ENCODE peak calls at places on chromosomes 3 and 15, in seven cellular contexts. Y is psoas muscle; Q is stimulated activated effector memory CD8-positive, alpha-beta T cell treated with anti-CD3 and anti-CD28 coated beads, Interleukin-12 subunit alpha, Interleukin-12 subunit beta, amount 100 ng/mL, for 72 hours; H is fibroblast of lung; O is T-helper 17 cell; Z is NCI-H2029; P is NCI-H1092. S is an unnamed sample.

GRCh38 chr3:151384741-151385174 is at the start of gene P2RY12:
- DNase-seq in Z (no peak), Y (no peak), P (no peak), O (no peak), Q (no peak), H (no peak), S (peak)

GRCh38 chr3:39114456-39114855 is 7.0 kb downstream of the TTC21A start:
- DNase-seq in Q (no peak), H (no peak), O (no peak), Z (no peak), Y (no peak), P (no peak), S (no peak)

GRCh38 chr3:57956119-57956832 is 51.9 kb upstream of the FLNB start:
- DNase-seq in H (peak), Z (no peak), O (no peak), P (no peak), Q (no peak), Y (no peak), S (no peak)

GRCh38 chr3:30081904-30082303 is 524.5 kb upstream of the TGFBR2 start:
- DNase-seq in Q (no peak), H (no peak), P (no peak), Z (no peak), Y (no peak), O (no peak), S (no peak)

GRCh38 chr15:70508561-70509281 is 254.6 kb downstream of the UACA start:
- DNase-seq in Y (no peak), P (no peak), O (no peak), Z (no peak), H (peak), Q (no peak), S (no peak)

GRCh38 chr15:80183886-80184285 is 31.1 kb downstream of the FAH start:
- DNase-seq in H (no peak), Q (no peak), Y (no peak), Z (no peak), P (no peak), O (no peak), S (no peak)

GRCh38 chr3:195447205-195447604 is 4.4 kb upstream of the ACAP2 start:
- DNase-seq in Z (no peak), Q (no peak), Y (no peak), P (no peak), H (no peak), O (no peak), S (no peak)

GRCh38 chr3:6504834-6505233 is 356.1 kb upstream of the GRM7 start:
- DNase-seq in P (no peak), Y (no peak), Q (no peak), H (no peak), O (no peak), Z (no peak), S (no peak)

GRCh38 chr3:15102833-15103232 is 3.9 kb upstream of the RBSN start:
- DNase-seq in O (no peak), Z (peak), H (peak), P (no peak), Y (no peak), Q (no peak), S (no peak)

GRCh38 chr3:33831053-33831452 is 32.6 kb downstream of the PDCD6IP start:
- DNase-seq in O (no peak), Q (no peak), P (no peak), H (no peak), Y (no peak), Z (no peak), S (no peak)

GRCh38 chr15:75204340-75205063 is 2.8 kb downstream of the C15orf39 start:
- DNase-seq in P (peak), Z (peak), H (peak), Y (peak), O (peak), Q (peak), S (peak)

GRCh38 chr15:37765809-37766208 is 168.6 kb upstream of the TMCO5A start:
- DNase-seq in P (peak), Z (no peak), Q (no peak), O (no peak), H (peak), Y (no peak), S (no peak)

GRCh38 chr3:192772495-192772894 is 45.2 kb upstream of the FGF12 start:
- DNase-seq in Y (no peak), Q (no peak), P (peak), H (peak), Z (peak), O (no peak), S (no peak)

GRCh38 chr3:124812291-124813265 is 74.6 kb downstream of the ITGB5 start:
- DNase-seq in Y (peak), P (no peak), Q (no peak), O (no peak), Z (no peak), H (peak), S (no peak)

GRCh38 chr3:58474967-58475578 is 16.8 kb upstream of the KCTD6 start:
- DNase-seq in H (no peak), Z (no peak), Y (no peak), P (no peak), O (no peak), Q (no peak), S (peak)

GRCh38 chr3:48301814-48302194 is 31.7 kb downstream of the SPINK8 start:
- DNase-seq in H (peak), O (no peak), Y (peak), Q (no peak), Z (no peak), P (peak), S (no peak)

GRCh38 chr15:41557673-41558399 is 1.2 kb upstream of the TYRO3 start:
- DNase-seq in P (no peak), Y (peak), Q (peak), Z (peak), O (peak), H (peak), S (peak)

GRCh38 chr15:69224383-69224782 is 63.9 kb downstream of the GLCE start:
- DNase-seq in O (no peak), Y (no peak), Q (no peak), Z (no peak), P (no peak), H (no peak), S (no peak)

GRCh38 chr3:59127071-59127470 is 77.2 kb upstream of the CFAP20DC start:
- DNase-seq in O (no peak), Y (no peak), P (no peak), H (peak), Q (no peak), Z (no peak), S (no peak)

GRCh38 chr15:73608475-73608874 is 24.7 kb downstream of the NPTN start:
- DNase-seq in H (no peak), Y (no peak), Q (no peak), P (no peak), Z (no peak), O (no peak), S (no peak)

GRCh38 chr15:73900129-73900712 is 26.0 kb upstream of the LOXL1 start:
- DNase-seq in O (no peak), H (peak), P (no peak), Z (no peak), Q (no peak), Y (no peak), S (no peak)